ENCODE peak calls at places on chromosome 16, in six cellular contexts. N is H1, Q is GM12891, S is GM12878, Y is HepG2, R is K562. J is an unnamed sample.

GRCh38 chr16:63018581-63019223 is 982.5 kb upstream of the CDH8 start:
- DNase-seq in N (no peak), R (no peak), S (no peak), Q (no peak), Y (no peak), J (no peak)

GRCh38 chr16:11263737-11264136 is 5.4 kb downstream of the TNP2 start:
- DNase-seq in Q (no peak), S (no peak), Y (no peak), N (no peak), R (no peak), J (no peak)

GRCh38 chr16:68115851-68116250 is 30.7 kb downstream of the NFATC3 start:
- DNase-seq in N (no peak), Q (no peak), Y (no peak), S (no peak), R (no peak), J (no peak)

GRCh38 chr16:10617662-10618420 is 37.4 kb upstream of the EMP2 start:
- DNase-seq in Y (no peak), R (no peak), N (no peak), Q (no peak), S (no peak), J (no peak)

GRCh38 chr16:48536600-48537200 is 73.3 kb downstream of the N4BP1 start:
- DNase-seq in Q (no peak), S (no peak), N (no peak), Y (no peak), R (no peak), J (no peak)

GRCh38 chr16:75957870-75958269 is 231.6 kb upstream of the CPHXL start:
- DNase-seq in N (no peak), S (no peak), Q (no peak), R (no peak), Y (no peak), J (no peak)

GRCh38 chr16:35750701-35751104 is 2291.3 kb downstream of the TP53TG3F start:
- DNase-seq in N (no peak), S (no peak), Y (no peak), R (no peak), Q (no peak), J (no peak)

GRCh38 chr16:83802559-83802958 is 5.2 kb upstream of the HSBP1 start:
- DNase-seq in R (no peak), Y (no peak), Q (no peak), N (no peak), S (no peak), J (no peak)

GRCh38 chr16:12453832-12454231 is 349.9 kb downstream of the CPPED1 start:
- DNase-seq in Q (no peak), S (no peak), Y (no peak), N (no peak), R (no peak), J (no peak)

GRCh38 chr16:55842369-55843104 is 9.6 kb upstream of the CES1 start:
- DNase-seq in N (peak; percentile 43), Y (peak; percentile 56), R (peak; percentile 60), S (no peak), Q (peak; percentile 42), J (peak; percentile 29)

GRCh38 chr16:2736476-2737237 is 15.8 kb upstream of the SRRM2 start:
- DNase-seq in Y (no peak), R (no peak), Q (no peak), S (no peak), N (no peak), J (no peak)

GRCh38 chr16:62644030-62644812 is 608.0 kb upstream of the CDH8 start:
- DNase-seq in S (no peak), Q (no peak), N (no peak), Y (no peak), R (no peak), J (no peak)

GRCh38 chr16:24419709-24420108 is 119.7 kb upstream of the RBBP6 start:
- DNase-seq in Y (no peak), N (no peak), S (peak; percentile 24), Q (no peak), R (no peak), J (no peak)

GRCh38 chr16:56202036-56202435 is 10.7 kb downstream of the GNAO1 start:
- DNase-seq in N (no peak), Q (no peak), R (no peak), S (no peak), Y (no peak), J (no peak)

GRCh38 chr16:8634991-8635736 is 13.7 kb downstream of the METTL22 start:
- DNase-seq in S (no peak), Y (peak; percentile 66), Q (no peak), R (peak; percentile 69), N (peak; percentile 68), J (no peak)

GRCh38 chr16:57036945-57037344 is 47.6 kb downstream of the NLRC5 start:
- DNase-seq in Y (no peak), N (no peak), S (no peak), Q (no peak), R (no peak), J (no peak)

GRCh38 chr16:10308305-10309193 is 77.3 kb upstream of the ATF7IP2 start:
- DNase-seq in N (no peak), S (peak; percentile 16), Y (peak; percentile 61), Q (no peak), R (no peak), J (no peak)

GRCh38 chr16:78503501-78504110 is 404.2 kb downstream of the WWOX start:
- DNase-seq in Q (peak; percentile 12), N (no peak), S (no peak), Y (peak; percentile 61), R (peak; percentile 52), J (peak; percentile 13)

GRCh38 chr16:84555418-84556196 is 51.1 kb upstream of the MEAK7 start:
- DNase-seq in N (peak; percentile 57), S (no peak), Q (no peak), Y (no peak), R (no peak), J (no peak)

GRCh38 chr16:50265260-50265659 is 1.1 kb upstream of the ADCY7 start:
- DNase-seq in S (no peak), N (no peak), Q (no peak), R (peak; percentile 37), Y (peak; percentile 69), J (no peak)

GRCh38 chr16:67922740-67923139 is 8.9 kb downstream of the CTRL start:
- DNase-seq in N (no peak), R (no peak), Y (no peak), S (no peak), Q (no peak), J (no peak)

GRCh38 chr16:28874406-28874805 is 3.9 kb upstream of the ATP2A1 start:
- DNase-seq in N (no peak), R (no peak), S (no peak), Q (no peak), Y (no peak), J (no peak)

GRCh38 chr16:76222087-76222486 is 55.1 kb upstream of the CNTNAP4 start:
- DNase-seq in Q (no peak), N (no peak), R (no peak), Y (peak; percentile 14), S (no peak), J (no peak)

GRCh38 chr16:81711609-81712329 is 67.3 kb upstream of the PLCG2 start:
- DNase-seq in N (no peak), Q (no peak), R (no peak), Y (no peak), S (no peak), J (no peak)

GRCh38 chr16:34801875-34802274 is 1342.5 kb downstream of the TP53TG3F start:
- DNase-seq in N (no peak), S (no peak), Q (no peak), Y (no peak), R (no peak), J (no peak)

GRCh38 chr16:12145918-12146317 is 169.4 kb downstream of the SNX29 start:
- DNase-seq in Q (no peak), Y (no peak), R (no peak), N (no peak), S (no peak), J (no peak)

GRCh38 chr16:31502981-31503380 is 5.2 kb downstream of the RUSF1 start:
- DNase-seq in Q (no peak), S (no peak), Y (no peak), N (no peak), R (no peak), J (no peak)

GRCh38 chr16:4938683-4939030 is 1.7 kb upstream of the PPL start:
- DNase-seq in R (no peak), Q (no peak), Y (no peak), N (no peak), S (no peak), J (no peak)

GRCh38 chr16:50719401-50720337 is 22.2 kb upstream of the CYLD start:
- DNase-seq in N (peak; percentile 53), Y (peak; percentile 65), Q (no peak), S (no peak), R (no peak), J (no peak)

GRCh38 chr16:14400285-14400977 is 229.6 kb downstream of the PARN start:
- DNase-seq in Q (no peak), N (no peak), S (no peak), R (no peak), Y (no peak), J (no peak)

GRCh38 chr16:71648921-71649320 is 22.9 kb downstream of the MARVELD3 start:
- DNase-seq in R (no peak), S (no peak), Q (no peak), Y (peak; percentile 31), N (no peak), J (no peak)

GRCh38 chr16:67147437-67148140 is 3.2 kb downstream of the B3GNT9 start:
- DNase-seq in Q (no peak), S (no peak), Y (no peak), N (no peak), R (no peak), J (no peak)

GRCh38 chr16:74232831-74233465 is 63.7 kb upstream of the PSMD7 start:
- DNase-seq in Y (no peak), S (no peak), N (no peak), Q (no peak), R (no peak), J (no peak)
- TF ChIP-seq POLR2AphosphoS5 in Y (no peak), S (no peak), N (no peak), Q (no peak), R (no peak), J (no peak)

GRCh38 chr16:70395345-70395901 is 43.5 kb downstream of the ST3GAL2 start:
- DNase-seq in R (peak; percentile 85), Y (peak; percentile 72), S (no peak), N (peak; percentile 95), Q (peak; percentile 76), J (peak; percentile 75)
- TF ChIP-seq POLR2A in R (peak; percentile 34), Y (no peak), S (peak; percentile 21), N (no peak), Q (no peak), J (no peak)

GRCh38 chr16:72983728-72984350 is 64.1 kb downstream of the ZFHX3 start:
- DNase-seq in Y (no peak), S (no peak), R (no peak), Q (no peak), N (no peak), J (no peak)
- TF ChIP-seq TAF1 in Y (no peak), S (no peak), R (no peak), Q (no peak), N (no peak), J (no peak)

GRCh38 chr16:89596957-89597644 is 16.3 kb upstream of the DPEP1 start:
- DNase-seq in Y (no peak), S (no peak), N (peak; percentile 49), Q (no peak), R (no peak), J (no peak)
- TF ChIP-seq POLR2AphosphoS5 in Y (no peak), S (no peak), N (no peak), Q (no peak), R (peak; percentile 7), J (no peak)

J was measured in GM12892.